ENCODE peak calls at places on chromosomes 4 and X, in seven cellular contexts. One of them, this sample, is unnamed.

GRCh38 chr4:44661940-44662622 is 10.7 kb upstream of the YIPF7 start:
- DNase-seq in PC-9: no peak
- DNase-seq in psoas muscle: no peak
- DNase-seq in SK-N-SH: no peak
- DNase-seq in ovary: no peak
- DNase-seq in neural crest cell: no peak
- DNase-seq in cardiac fibroblast: no peak
- DNase-seq in this sample: no peak

GRCh38 chr4:146224331-146224966 is 10.1 kb downstream of the REELD1 start:
- DNase-seq in SK-N-SH: no peak
- DNase-seq in neural crest cell: no peak
- DNase-seq in psoas muscle: no peak
- DNase-seq in cardiac fibroblast: peak
- DNase-seq in ovary: no peak
- DNase-seq in PC-9: no peak
- DNase-seq in this sample: no peak

GRCh38 chrX:20300822-20301221 is 34.1 kb upstream of the RPS6KA3 start:
- DNase-seq in psoas muscle: no peak
- DNase-seq in SK-N-SH: no peak
- DNase-seq in neural crest cell: no peak
- DNase-seq in PC-9: no peak
- DNase-seq in cardiac fibroblast: no peak
- DNase-seq in ovary: no peak
- DNase-seq in this sample: no peak

GRCh38 chr4:39846135-39846534 is 131.6 kb downstream of the PDS5A start:
- DNase-seq in ovary: no peak
- DNase-seq in cardiac fibroblast: no peak
- DNase-seq in neural crest cell: no peak
- DNase-seq in PC-9: no peak
- DNase-seq in SK-N-SH: no peak
- DNase-seq in psoas muscle: no peak
- DNase-seq in this sample: no peak

GRCh38 chrX:17521871-17522693 is 147.1 kb downstream of the NHS start:
- DNase-seq in cardiac fibroblast: peak
- DNase-seq in ovary: peak
- DNase-seq in SK-N-SH: peak
- DNase-seq in PC-9: peak
- DNase-seq in psoas muscle: no peak
- DNase-seq in neural crest cell: no peak
- DNase-seq in this sample: no peak

GRCh38 chrX:116238093-116238492 is 67.5 kb downstream of the AGTR2 start:
- DNase-seq in SK-N-SH: no peak
- DNase-seq in ovary: no peak
- DNase-seq in psoas muscle: no peak
- DNase-seq in cardiac fibroblast: no peak
- DNase-seq in PC-9: no peak
- DNase-seq in neural crest cell: no peak
- DNase-seq in this sample: no peak

GRCh38 chr4:56651071-56651384 is 30.1 kb downstream of the HOPX start:
- DNase-seq in SK-N-SH: no peak
- DNase-seq in neural crest cell: no peak
- DNase-seq in cardiac fibroblast: no peak
- DNase-seq in PC-9: no peak
- DNase-seq in psoas muscle: no peak
- DNase-seq in ovary: no peak
- DNase-seq in this sample: no peak

GRCh38 chrX:56788717-56789122 is 59.7 kb downstream of the NBDY start:
- DNase-seq in cardiac fibroblast: peak
- DNase-seq in SK-N-SH: no peak
- DNase-seq in PC-9: no peak
- DNase-seq in psoas muscle: peak
- DNase-seq in ovary: peak
- DNase-seq in neural crest cell: no peak
- DNase-seq in this sample: peak

GRCh38 chr4:74379912-74380311 is 15.0 kb downstream of the EREG start:
- DNase-seq in PC-9: no peak
- DNase-seq in ovary: no peak
- DNase-seq in psoas muscle: no peak
- DNase-seq in SK-N-SH: no peak
- DNase-seq in neural crest cell: no peak
- DNase-seq in cardiac fibroblast: no peak
- DNase-seq in this sample: no peak

GRCh38 chr4:66911898-66912297 is 633.4 kb downstream of the CENPC start:
- DNase-seq in neural crest cell: no peak
- DNase-seq in PC-9: no peak
- DNase-seq in SK-N-SH: no peak
- DNase-seq in ovary: no peak
- DNase-seq in psoas muscle: no peak
- DNase-seq in cardiac fibroblast: peak
- DNase-seq in this sample: no peak

GRCh38 chr4:8274772-8275241 is 5.3 kb downstream of the HTRA3 start:
- DNase-seq in PC-9: no peak
- DNase-seq in SK-N-SH: peak
- DNase-seq in ovary: peak
- DNase-seq in neural crest cell: peak
- DNase-seq in cardiac fibroblast: peak
- DNase-seq in psoas muscle: peak
- DNase-seq in this sample: peak

GRCh38 chrX:37825225-37825842 is 22.0 kb downstream of the DYNLT3 start:
- DNase-seq in ovary: peak
- DNase-seq in neural crest cell: peak
- DNase-seq in SK-N-SH: peak
- DNase-seq in cardiac fibroblast: peak
- DNase-seq in psoas muscle: no peak
- DNase-seq in PC-9: no peak
- DNase-seq in this sample: peak

GRCh38 chr4:52861879-52862604 is at the start of gene RASL11B:
- DNase-seq in PC-9: no peak
- DNase-seq in neural crest cell: peak
- DNase-seq in psoas muscle: peak
- DNase-seq in SK-N-SH: peak
- DNase-seq in ovary: peak
- DNase-seq in cardiac fibroblast: peak
- DNase-seq in this sample: peak

GRCh38 chr4:4416981-4417380 is 30.1 kb downstream of the NSG1 start:
- DNase-seq in neural crest cell: no peak
- DNase-seq in cardiac fibroblast: no peak
- DNase-seq in psoas muscle: no peak
- DNase-seq in PC-9: no peak
- DNase-seq in ovary: no peak
- DNase-seq in SK-N-SH: no peak
- DNase-seq in this sample: no peak

GRCh38 chr4:48343531-48343930 is 2.2 kb downstream of the SLAIN2 start:
- DNase-seq in neural crest cell: no peak
- DNase-seq in psoas muscle: no peak
- DNase-seq in cardiac fibroblast: peak
- DNase-seq in SK-N-SH: no peak
- DNase-seq in ovary: no peak
- DNase-seq in PC-9: no peak
- DNase-seq in this sample: no peak

GRCh38 chr4:48342559-48342878 is 1.2 kb downstream of the SLAIN2 start:
- DNase-seq in PC-9: no peak
- DNase-seq in psoas muscle: no peak
- DNase-seq in ovary: no peak
- DNase-seq in cardiac fibroblast: no peak
- DNase-seq in neural crest cell: no peak
- DNase-seq in SK-N-SH: no peak
- DNase-seq in this sample: no peak

GRCh38 chr4:48343035-48343434 is 1.7 kb downstream of the SLAIN2 start:
- DNase-seq in SK-N-SH: no peak
- DNase-seq in cardiac fibroblast: no peak
- DNase-seq in psoas muscle: no peak
- DNase-seq in PC-9: no peak
- DNase-seq in ovary: no peak
- DNase-seq in neural crest cell: no peak
- DNase-seq in this sample: no peak

GRCh38 chr4:48340905-48341775 is at the start of gene SLAIN2:
- DNase-seq in ovary: peak
- DNase-seq in psoas muscle: peak
- DNase-seq in PC-9: peak
- DNase-seq in neural crest cell: peak
- DNase-seq in SK-N-SH: peak
- DNase-seq in cardiac fibroblast: peak
- DNase-seq in this sample: peak

DNA sequence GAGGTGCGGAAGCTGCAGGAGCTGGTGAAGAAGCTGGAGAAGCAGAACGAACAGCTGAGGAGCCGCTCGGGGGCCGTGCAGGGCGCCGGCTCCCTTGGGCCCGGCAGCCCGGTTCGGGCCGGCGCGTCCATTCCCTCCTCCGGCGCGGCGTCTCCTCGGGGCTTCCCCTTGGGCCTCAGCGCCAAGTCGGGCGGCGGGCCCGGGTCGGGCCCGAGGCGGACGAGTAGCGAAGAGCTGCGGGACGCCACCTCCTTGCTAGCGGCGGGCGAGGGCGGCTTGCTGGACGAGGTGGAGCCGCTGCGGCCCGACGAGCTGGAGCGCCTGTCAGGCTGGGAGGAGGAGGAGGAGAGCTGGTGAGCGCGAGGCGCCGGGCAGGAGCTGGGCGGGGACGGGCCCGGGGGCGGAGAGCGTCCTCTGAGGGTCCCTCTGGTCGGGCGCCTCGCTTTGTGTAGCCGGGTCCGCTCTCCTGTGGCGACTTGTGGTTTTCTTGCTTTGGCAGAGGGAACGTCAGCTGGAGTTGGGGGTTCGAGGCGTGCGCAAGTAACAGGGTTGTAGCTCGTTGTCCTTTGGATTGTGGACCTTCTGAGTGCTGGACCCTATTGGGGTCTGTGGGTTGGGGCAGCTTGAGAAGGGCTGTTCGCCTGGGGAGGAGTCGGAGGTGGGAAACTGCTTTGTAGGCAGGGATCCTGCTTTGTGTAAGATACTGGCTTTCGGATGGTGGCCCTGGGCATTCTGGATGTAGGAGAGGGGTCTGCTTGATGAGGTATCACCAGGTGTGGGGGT is 638 bp downstream of the SLAIN2 start:
- DNase-seq in ovary: peak
- DNase-seq in SK-N-SH: peak
- DNase-seq in neural crest cell: peak
- DNase-seq in cardiac fibroblast: peak
- DNase-seq in psoas muscle: peak
- DNase-seq in PC-9: no peak
- DNase-seq in this sample: peak
- TF ChIP-seq CTCF in ovary: peak
- TF ChIP-seq CTCF in SK-N-SH: no peak
- TF ChIP-seq CTCF in neural crest cell: peak
- TF ChIP-seq CTCF in cardiac fibroblast: no peak
- TF ChIP-seq CTCF in psoas muscle: no peak
- TF ChIP-seq CTCF in PC-9: peak
- TF ChIP-seq CTCF in this sample: no peak

GRCh38 chr4:140309124-140309870 is 64.1 kb upstream of the SCOC start:
- DNase-seq in neural crest cell: no peak
- DNase-seq in ovary: no peak
- DNase-seq in cardiac fibroblast: no peak
- DNase-seq in psoas muscle: no peak
- DNase-seq in PC-9: peak
- DNase-seq in SK-N-SH: no peak
- DNase-seq in this sample: no peak
- TF ChIP-seq CTCF in neural crest cell: no peak
- TF ChIP-seq CTCF in ovary: no peak
- TF ChIP-seq CTCF in cardiac fibroblast: no peak
- TF ChIP-seq CTCF in psoas muscle: peak
- TF ChIP-seq CTCF in PC-9: no peak
- TF ChIP-seq CTCF in SK-N-SH: peak
- TF ChIP-seq CTCF in this sample: no peak

GRCh38 chr4:129138762-129139496 is 43.0 kb downstream of the C4orf33 start:
- DNase-seq in psoas muscle: no peak
- DNase-seq in cardiac fibroblast: no peak
- DNase-seq in PC-9: peak
- DNase-seq in ovary: no peak
- DNase-seq in SK-N-SH: no peak
- DNase-seq in neural crest cell: no peak
- DNase-seq in this sample: no peak

GRCh38 chr4:129144755-129145206 is 48.8 kb downstream of the C4orf33 start:
- DNase-seq in SK-N-SH: peak
- DNase-seq in psoas muscle: no peak
- DNase-seq in cardiac fibroblast: peak
- DNase-seq in PC-9: no peak
- DNase-seq in neural crest cell: no peak
- DNase-seq in ovary: no peak
- DNase-seq in this sample: no peak

GRCh38 chr4:129136433-129136832 is 40.5 kb downstream of the C4orf33 start:
- DNase-seq in SK-N-SH: no peak
- DNase-seq in ovary: no peak
- DNase-seq in PC-9: no peak
- DNase-seq in psoas muscle: no peak
- DNase-seq in neural crest cell: no peak
- DNase-seq in cardiac fibroblast: no peak
- DNase-seq in this sample: no peak

GRCh38 chr4:129143359-129143758 is 47.4 kb downstream of the C4orf33 start:
- DNase-seq in PC-9: no peak
- DNase-seq in SK-N-SH: no peak
- DNase-seq in psoas muscle: no peak
- DNase-seq in cardiac fibroblast: no peak
- DNase-seq in ovary: no peak
- DNase-seq in neural crest cell: no peak
- DNase-seq in this sample: no peak

GRCh38 chr4:129140521-129140920 is 44.6 kb downstream of the C4orf33 start:
- DNase-seq in PC-9: no peak
- DNase-seq in cardiac fibroblast: peak
- DNase-seq in neural crest cell: no peak
- DNase-seq in ovary: no peak
- DNase-seq in psoas muscle: no peak
- DNase-seq in SK-N-SH: no peak
- DNase-seq in this sample: no peak
- TF ChIP-seq CTCF in PC-9: no peak
- TF ChIP-seq CTCF in cardiac fibroblast: peak
- TF ChIP-seq CTCF in neural crest cell: no peak
- TF ChIP-seq CTCF in ovary: no peak
- TF ChIP-seq CTCF in psoas muscle: no peak
- TF ChIP-seq CTCF in SK-N-SH: peak
- TF ChIP-seq CTCF in this sample: no peak

DNA sequence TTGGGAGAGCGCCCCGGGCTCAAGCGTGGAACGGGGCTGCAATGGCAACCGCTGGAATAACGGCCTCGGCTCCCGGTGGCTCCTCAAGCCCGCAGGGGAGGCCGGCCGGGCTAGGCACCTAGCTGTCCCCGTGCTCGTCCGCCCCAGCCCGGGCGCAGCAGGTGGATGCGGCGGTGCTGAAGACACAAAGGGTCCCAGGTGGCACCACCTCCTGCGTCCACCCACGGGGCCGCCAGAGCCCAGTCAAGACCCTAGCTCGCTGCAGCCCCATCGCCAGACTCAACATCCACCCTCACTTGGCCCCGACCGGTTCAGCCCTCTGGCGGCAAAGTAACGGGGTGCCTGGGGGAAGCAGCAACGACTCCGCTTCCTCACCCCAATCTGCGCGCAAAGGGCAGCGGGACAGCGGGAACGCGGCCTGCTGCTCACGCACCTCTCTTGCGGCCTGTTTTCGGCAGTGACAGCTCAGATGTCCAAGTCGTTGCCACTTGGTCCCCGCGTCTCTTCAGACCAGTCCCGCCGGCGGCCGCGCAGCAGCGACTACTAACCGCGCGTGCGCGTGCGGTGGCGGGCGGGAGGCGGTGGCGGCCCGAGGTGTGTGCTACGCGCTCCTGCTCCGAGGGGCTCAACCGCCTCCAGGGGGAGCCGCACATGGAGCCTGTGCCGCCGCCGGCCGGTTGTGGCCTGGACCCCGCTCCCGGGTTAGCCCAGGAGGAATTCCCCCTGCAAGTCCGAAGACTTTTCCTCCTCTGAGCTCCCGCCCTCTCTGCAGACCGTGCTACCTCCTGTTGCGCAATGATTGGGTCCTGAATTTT is at the start of gene CLGN:
- DNase-seq in psoas muscle: peak
- DNase-seq in PC-9: no peak
- DNase-seq in SK-N-SH: peak
- DNase-seq in neural crest cell: peak
- DNase-seq in cardiac fibroblast: peak
- DNase-seq in ovary: peak
- DNase-seq in this sample: peak
- TF ChIP-seq CTCF in psoas muscle: peak
- TF ChIP-seq CTCF in PC-9: peak
- TF ChIP-seq CTCF in SK-N-SH: peak
- TF ChIP-seq CTCF in neural crest cell: peak
- TF ChIP-seq CTCF in cardiac fibroblast: peak
- TF ChIP-seq CTCF in ovary: no peak
- TF ChIP-seq CTCF in this sample: peak